ENCODE peak calls at places on chromosomes 3 and 15, in seven cellular contexts. One of them, this sample, is unnamed.

GRCh38 chr15:33083232-33084006 is 111.1 kb downstream of the FMN1 start:
- DNase-seq in left lobe of liver: no peak
- DNase-seq in T-helper 1 cell: no peak
- DNase-seq in AG04449: no peak
- DNase-seq in activated T-cell treated with anti-CD3 and anti-CD28 coated beads for 1 hour: no peak
- DNase-seq in foreskin fibroblast: no peak
- DNase-seq in NCI-H2107: no peak
- DNase-seq in this sample: no peak

GRCh38 chr3:15983232-15983631 is 185.5 kb upstream of the ANKRD28 start:
- DNase-seq in left lobe of liver: no peak
- DNase-seq in T-helper 1 cell: no peak
- DNase-seq in AG04449: peak
- DNase-seq in activated T-cell treated with anti-CD3 and anti-CD28 coated beads for 1 hour: no peak
- DNase-seq in foreskin fibroblast: peak
- DNase-seq in NCI-H2107: no peak
- DNase-seq in this sample: peak

GRCh38 chr15:101805605-101806345 is 2.5 kb downstream of the OR4F6 start:
- DNase-seq in left lobe of liver: no peak
- DNase-seq in T-helper 1 cell: no peak
- DNase-seq in AG04449: no peak
- DNase-seq in activated T-cell treated with anti-CD3 and anti-CD28 coated beads for 1 hour: no peak
- DNase-seq in foreskin fibroblast: no peak
- DNase-seq in NCI-H2107: no peak
- DNase-seq in this sample: no peak

GRCh38 chr15:72402726-72403125 is 4.6 kb downstream of the TMEM202 start:
- DNase-seq in left lobe of liver: no peak
- DNase-seq in T-helper 1 cell: no peak
- DNase-seq in AG04449: no peak
- DNase-seq in activated T-cell treated with anti-CD3 and anti-CD28 coated beads for 1 hour: no peak
- DNase-seq in foreskin fibroblast: no peak
- DNase-seq in NCI-H2107: no peak
- DNase-seq in this sample: no peak

GRCh38 chr15:53811530-53811929 is 52.1 kb upstream of the WDR72 start:
- DNase-seq in left lobe of liver: no peak
- DNase-seq in T-helper 1 cell: no peak
- DNase-seq in AG04449: no peak
- DNase-seq in activated T-cell treated with anti-CD3 and anti-CD28 coated beads for 1 hour: no peak
- DNase-seq in foreskin fibroblast: no peak
- DNase-seq in NCI-H2107: no peak
- DNase-seq in this sample: no peak

GRCh38 chr3:62585861-62586260 is 212.5 kb upstream of the FEZF2 start:
- DNase-seq in left lobe of liver: no peak
- DNase-seq in T-helper 1 cell: no peak
- DNase-seq in AG04449: no peak
- DNase-seq in activated T-cell treated with anti-CD3 and anti-CD28 coated beads for 1 hour: no peak
- DNase-seq in foreskin fibroblast: no peak
- DNase-seq in NCI-H2107: no peak
- DNase-seq in this sample: no peak

GRCh38 chr15:32738677-32739076 is 20.9 kb downstream of the GREM1 start:
- DNase-seq in left lobe of liver: no peak
- DNase-seq in T-helper 1 cell: no peak
- DNase-seq in AG04449: no peak
- DNase-seq in activated T-cell treated with anti-CD3 and anti-CD28 coated beads for 1 hour: no peak
- DNase-seq in foreskin fibroblast: no peak
- DNase-seq in NCI-H2107: no peak
- DNase-seq in this sample: no peak

GRCh38 chr3:51391566-51392300 is 648 bp downstream of the RBM15B start:
- DNase-seq in left lobe of liver: peak
- DNase-seq in T-helper 1 cell: peak
- DNase-seq in AG04449: no peak
- DNase-seq in activated T-cell treated with anti-CD3 and anti-CD28 coated beads for 1 hour: peak
- DNase-seq in foreskin fibroblast: no peak
- DNase-seq in NCI-H2107: no peak
- DNase-seq in this sample: peak

GRCh38 chr3:12288466-12289129 is at the start of gene PPARG:
- DNase-seq in left lobe of liver: peak
- DNase-seq in T-helper 1 cell: peak
- DNase-seq in AG04449: no peak
- DNase-seq in activated T-cell treated with anti-CD3 and anti-CD28 coated beads for 1 hour: no peak
- DNase-seq in foreskin fibroblast: no peak
- DNase-seq in NCI-H2107: no peak
- DNase-seq in this sample: peak

GRCh38 chr3:187783098-187783497 is 37.8 kb upstream of the BCL6 start:
- DNase-seq in left lobe of liver: no peak
- DNase-seq in T-helper 1 cell: peak
- DNase-seq in AG04449: peak
- DNase-seq in activated T-cell treated with anti-CD3 and anti-CD28 coated beads for 1 hour: no peak
- DNase-seq in foreskin fibroblast: peak
- DNase-seq in NCI-H2107: peak
- DNase-seq in this sample: peak